ENCODE peak calls at places on chromosomes 16 and 17, in ten cellular contexts. One of them, this sample, is unnamed.

GRCh38 chr16:2252806-2253148 is 1.4 kb upstream of the ECI1 start:
- DNase-seq in stimulated activated CD4-positive, alpha-beta T cell treated with anti-CD3 and anti-CD28 coated beads, Interleukin-2, amount 100 ng/mL, for 24 hours: no peak
- DNase-seq in fibroblast of the conjunctiva: no peak
- DNase-seq in prostate gland: no peak
- DNase-seq in SK-N-SH: no peak
- DNase-seq in HFFc6: no peak
- DNase-seq in activated T-cell treated with anti-CD3 and anti-CD28 coated beads for 24 hours: no peak
- DNase-seq in neural crest cell: no peak
- DNase-seq in activated naive CD4-positive, alpha-beta T cell treated with anti-CD3 and anti-CD28 coated beads for 36 hours: no peak
- DNase-seq in NCI-H1417: no peak
- DNase-seq in this sample: no peak

GRCh38 chr17:80664217-80664780 is 119.7 kb downstream of the RPTOR start:
- DNase-seq in prostate gland: no peak
- DNase-seq in activated T-cell treated with anti-CD3 and anti-CD28 coated beads for 24 hours: no peak
- DNase-seq in NCI-H1417: peak
- DNase-seq in HFFc6: no peak
- DNase-seq in activated naive CD4-positive, alpha-beta T cell treated with anti-CD3 and anti-CD28 coated beads for 36 hours: peak
- DNase-seq in neural crest cell: no peak
- DNase-seq in SK-N-SH: no peak
- DNase-seq in fibroblast of the conjunctiva: no peak
- DNase-seq in stimulated activated CD4-positive, alpha-beta T cell treated with anti-CD3 and anti-CD28 coated beads, Interleukin-2, amount 100 ng/mL, for 24 hours: no peak
- DNase-seq in this sample: peak

GRCh38 chr17:42554250-42555121 is 1.8 kb downstream of the HSD17B1 start:
- DNase-seq in activated naive CD4-positive, alpha-beta T cell treated with anti-CD3 and anti-CD28 coated beads for 36 hours: peak
- DNase-seq in fibroblast of the conjunctiva: peak
- DNase-seq in neural crest cell: peak
- DNase-seq in stimulated activated CD4-positive, alpha-beta T cell treated with anti-CD3 and anti-CD28 coated beads, Interleukin-2, amount 100 ng/mL, for 24 hours: peak
- DNase-seq in activated T-cell treated with anti-CD3 and anti-CD28 coated beads for 24 hours: peak
- DNase-seq in SK-N-SH: peak
- DNase-seq in HFFc6: peak
- DNase-seq in NCI-H1417: peak
- DNase-seq in prostate gland: peak
- DNase-seq in this sample: peak

GRCh38 chr16:87713469-87714229 is 52.1 kb downstream of the KLHDC4 start:
- DNase-seq in NCI-H1417: no peak
- DNase-seq in stimulated activated CD4-positive, alpha-beta T cell treated with anti-CD3 and anti-CD28 coated beads, Interleukin-2, amount 100 ng/mL, for 24 hours: peak
- DNase-seq in neural crest cell: no peak
- DNase-seq in fibroblast of the conjunctiva: no peak
- DNase-seq in prostate gland: no peak
- DNase-seq in HFFc6: no peak
- DNase-seq in activated naive CD4-positive, alpha-beta T cell treated with anti-CD3 and anti-CD28 coated beads for 36 hours: peak
- DNase-seq in activated T-cell treated with anti-CD3 and anti-CD28 coated beads for 24 hours: peak
- DNase-seq in SK-N-SH: no peak
- DNase-seq in this sample: no peak

GRCh38 chr17:3657874-3658783 is 10.2 kb downstream of the TAX1BP3 start:
- DNase-seq in SK-N-SH: no peak
- DNase-seq in neural crest cell: no peak
- DNase-seq in HFFc6: no peak
- DNase-seq in NCI-H1417: no peak
- DNase-seq in stimulated activated CD4-positive, alpha-beta T cell treated with anti-CD3 and anti-CD28 coated beads, Interleukin-2, amount 100 ng/mL, for 24 hours: no peak
- DNase-seq in prostate gland: no peak
- DNase-seq in activated T-cell treated with anti-CD3 and anti-CD28 coated beads for 24 hours: no peak
- DNase-seq in fibroblast of the conjunctiva: no peak
- DNase-seq in activated naive CD4-positive, alpha-beta T cell treated with anti-CD3 and anti-CD28 coated beads for 36 hours: no peak
- DNase-seq in this sample: no peak

GRCh38 chr16:81779540-81780320 is 639 bp downstream of the PLCG2 start:
- DNase-seq in activated T-cell treated with anti-CD3 and anti-CD28 coated beads for 24 hours: no peak
- DNase-seq in neural crest cell: peak
- DNase-seq in HFFc6: no peak
- DNase-seq in activated naive CD4-positive, alpha-beta T cell treated with anti-CD3 and anti-CD28 coated beads for 36 hours: peak
- DNase-seq in fibroblast of the conjunctiva: no peak
- DNase-seq in NCI-H1417: no peak
- DNase-seq in stimulated activated CD4-positive, alpha-beta T cell treated with anti-CD3 and anti-CD28 coated beads, Interleukin-2, amount 100 ng/mL, for 24 hours: peak
- DNase-seq in prostate gland: no peak
- DNase-seq in SK-N-SH: no peak
- DNase-seq in this sample: no peak

GRCh38 chr17:1577186-1577585 is 14.6 kb upstream of the PITPNA start:
- DNase-seq in SK-N-SH: no peak
- DNase-seq in activated naive CD4-positive, alpha-beta T cell treated with anti-CD3 and anti-CD28 coated beads for 36 hours: no peak
- DNase-seq in stimulated activated CD4-positive, alpha-beta T cell treated with anti-CD3 and anti-CD28 coated beads, Interleukin-2, amount 100 ng/mL, for 24 hours: no peak
- DNase-seq in neural crest cell: no peak
- DNase-seq in HFFc6: peak
- DNase-seq in prostate gland: peak
- DNase-seq in fibroblast of the conjunctiva: peak
- DNase-seq in NCI-H1417: no peak
- DNase-seq in activated T-cell treated with anti-CD3 and anti-CD28 coated beads for 24 hours: no peak
- DNase-seq in this sample: no peak

GRCh38 chr17:51703364-51704341 is 443.3 kb downstream of the UTP18 start:
- DNase-seq in HFFc6: no peak
- DNase-seq in prostate gland: peak
- DNase-seq in neural crest cell: no peak
- DNase-seq in activated T-cell treated with anti-CD3 and anti-CD28 coated beads for 24 hours: no peak
- DNase-seq in stimulated activated CD4-positive, alpha-beta T cell treated with anti-CD3 and anti-CD28 coated beads, Interleukin-2, amount 100 ng/mL, for 24 hours: no peak
- DNase-seq in NCI-H1417: no peak
- DNase-seq in fibroblast of the conjunctiva: peak
- DNase-seq in activated naive CD4-positive, alpha-beta T cell treated with anti-CD3 and anti-CD28 coated beads for 36 hours: no peak
- DNase-seq in SK-N-SH: no peak
- DNase-seq in this sample: no peak

GRCh38 chr17:58335779-58336455 is 7.3 kb upstream of the TSPOAP1 start:
- DNase-seq in stimulated activated CD4-positive, alpha-beta T cell treated with anti-CD3 and anti-CD28 coated beads, Interleukin-2, amount 100 ng/mL, for 24 hours: peak
- DNase-seq in neural crest cell: no peak
- DNase-seq in activated naive CD4-positive, alpha-beta T cell treated with anti-CD3 and anti-CD28 coated beads for 36 hours: peak
- DNase-seq in HFFc6: no peak
- DNase-seq in activated T-cell treated with anti-CD3 and anti-CD28 coated beads for 24 hours: peak
- DNase-seq in prostate gland: no peak
- DNase-seq in fibroblast of the conjunctiva: no peak
- DNase-seq in SK-N-SH: peak
- DNase-seq in NCI-H1417: no peak
- DNase-seq in this sample: no peak

GRCh38 chr17:77540531-77540930 is 399.8 kb downstream of the SEC14L1 start:
- DNase-seq in NCI-H1417: no peak
- DNase-seq in stimulated activated CD4-positive, alpha-beta T cell treated with anti-CD3 and anti-CD28 coated beads, Interleukin-2, amount 100 ng/mL, for 24 hours: no peak
- DNase-seq in activated naive CD4-positive, alpha-beta T cell treated with anti-CD3 and anti-CD28 coated beads for 36 hours: no peak
- DNase-seq in prostate gland: no peak
- DNase-seq in HFFc6: no peak
- DNase-seq in SK-N-SH: no peak
- DNase-seq in neural crest cell: no peak
- DNase-seq in fibroblast of the conjunctiva: no peak
- DNase-seq in activated T-cell treated with anti-CD3 and anti-CD28 coated beads for 24 hours: no peak
- DNase-seq in this sample: no peak

GRCh38 chr16:56643080-56643778 is 4.8 kb downstream of the MT1A start:
- DNase-seq in activated T-cell treated with anti-CD3 and anti-CD28 coated beads for 24 hours: peak
- DNase-seq in neural crest cell: no peak
- DNase-seq in fibroblast of the conjunctiva: peak
- DNase-seq in stimulated activated CD4-positive, alpha-beta T cell treated with anti-CD3 and anti-CD28 coated beads, Interleukin-2, amount 100 ng/mL, for 24 hours: peak
- DNase-seq in activated naive CD4-positive, alpha-beta T cell treated with anti-CD3 and anti-CD28 coated beads for 36 hours: peak
- DNase-seq in prostate gland: peak
- DNase-seq in NCI-H1417: no peak
- DNase-seq in HFFc6: peak
- DNase-seq in SK-N-SH: no peak
- DNase-seq in this sample: no peak

GRCh38 chr17:78256705-78257559 is 25.5 kb downstream of the TMEM235 start:
- DNase-seq in activated T-cell treated with anti-CD3 and anti-CD28 coated beads for 24 hours: no peak
- DNase-seq in stimulated activated CD4-positive, alpha-beta T cell treated with anti-CD3 and anti-CD28 coated beads, Interleukin-2, amount 100 ng/mL, for 24 hours: no peak
- DNase-seq in NCI-H1417: no peak
- DNase-seq in SK-N-SH: peak
- DNase-seq in neural crest cell: no peak
- DNase-seq in HFFc6: no peak
- DNase-seq in prostate gland: no peak
- DNase-seq in fibroblast of the conjunctiva: no peak
- DNase-seq in activated naive CD4-positive, alpha-beta T cell treated with anti-CD3 and anti-CD28 coated beads for 36 hours: no peak
- DNase-seq in this sample: no peak

GRCh38 chr16:86983621-86984020 is 333.6 kb downstream of the C16orf95 start:
- DNase-seq in prostate gland: no peak
- DNase-seq in NCI-H1417: no peak
- DNase-seq in activated naive CD4-positive, alpha-beta T cell treated with anti-CD3 and anti-CD28 coated beads for 36 hours: no peak
- DNase-seq in stimulated activated CD4-positive, alpha-beta T cell treated with anti-CD3 and anti-CD28 coated beads, Interleukin-2, amount 100 ng/mL, for 24 hours: no peak
- DNase-seq in HFFc6: no peak
- DNase-seq in neural crest cell: no peak
- DNase-seq in fibroblast of the conjunctiva: no peak
- DNase-seq in activated T-cell treated with anti-CD3 and anti-CD28 coated beads for 24 hours: no peak
- DNase-seq in SK-N-SH: no peak
- DNase-seq in this sample: no peak

GRCh38 chr16:48193846-48194245 is 38.1 kb upstream of the ABCC12 start:
- DNase-seq in activated T-cell treated with anti-CD3 and anti-CD28 coated beads for 24 hours: no peak
- DNase-seq in fibroblast of the conjunctiva: no peak
- DNase-seq in prostate gland: no peak
- DNase-seq in SK-N-SH: no peak
- DNase-seq in stimulated activated CD4-positive, alpha-beta T cell treated with anti-CD3 and anti-CD28 coated beads, Interleukin-2, amount 100 ng/mL, for 24 hours: no peak
- DNase-seq in activated naive CD4-positive, alpha-beta T cell treated with anti-CD3 and anti-CD28 coated beads for 36 hours: no peak
- DNase-seq in NCI-H1417: no peak
- DNase-seq in neural crest cell: no peak
- DNase-seq in HFFc6: no peak
- DNase-seq in this sample: no peak

GRCh38 chr17:80124351-80124981 is 22.5 kb downstream of the EIF4A3 start:
- DNase-seq in NCI-H1417: peak
- DNase-seq in prostate gland: peak
- DNase-seq in stimulated activated CD4-positive, alpha-beta T cell treated with anti-CD3 and anti-CD28 coated beads, Interleukin-2, amount 100 ng/mL, for 24 hours: no peak
- DNase-seq in activated naive CD4-positive, alpha-beta T cell treated with anti-CD3 and anti-CD28 coated beads for 36 hours: no peak
- DNase-seq in activated T-cell treated with anti-CD3 and anti-CD28 coated beads for 24 hours: no peak
- DNase-seq in SK-N-SH: peak
- DNase-seq in neural crest cell: peak
- DNase-seq in fibroblast of the conjunctiva: no peak
- DNase-seq in HFFc6: no peak
- DNase-seq in this sample: no peak

GRCh38 chr16:27699540-27699939 is 149.6 kb downstream of the KATNIP start:
- DNase-seq in activated naive CD4-positive, alpha-beta T cell treated with anti-CD3 and anti-CD28 coated beads for 36 hours: no peak
- DNase-seq in NCI-H1417: no peak
- DNase-seq in activated T-cell treated with anti-CD3 and anti-CD28 coated beads for 24 hours: no peak
- DNase-seq in neural crest cell: no peak
- DNase-seq in HFFc6: no peak
- DNase-seq in SK-N-SH: no peak
- DNase-seq in prostate gland: no peak
- DNase-seq in fibroblast of the conjunctiva: no peak
- DNase-seq in stimulated activated CD4-positive, alpha-beta T cell treated with anti-CD3 and anti-CD28 coated beads, Interleukin-2, amount 100 ng/mL, for 24 hours: no peak
- DNase-seq in this sample: no peak

GRCh38 chr17:74677558-74678466 is 34.9 kb downstream of the CD300LF start:
- DNase-seq in neural crest cell: no peak
- DNase-seq in HFFc6: no peak
- DNase-seq in activated naive CD4-positive, alpha-beta T cell treated with anti-CD3 and anti-CD28 coated beads for 36 hours: no peak
- DNase-seq in activated T-cell treated with anti-CD3 and anti-CD28 coated beads for 24 hours: no peak
- DNase-seq in SK-N-SH: peak
- DNase-seq in NCI-H1417: peak
- DNase-seq in prostate gland: no peak
- DNase-seq in fibroblast of the conjunctiva: no peak
- DNase-seq in stimulated activated CD4-positive, alpha-beta T cell treated with anti-CD3 and anti-CD28 coated beads, Interleukin-2, amount 100 ng/mL, for 24 hours: no peak
- DNase-seq in this sample: peak

GRCh38 chr17:45341389-45342158 is 24.8 kb upstream of the MAP3K14 start:
- DNase-seq in SK-N-SH: peak
- DNase-seq in fibroblast of the conjunctiva: peak
- DNase-seq in prostate gland: no peak
- DNase-seq in stimulated activated CD4-positive, alpha-beta T cell treated with anti-CD3 and anti-CD28 coated beads, Interleukin-2, amount 100 ng/mL, for 24 hours: no peak
- DNase-seq in NCI-H1417: peak
- DNase-seq in activated naive CD4-positive, alpha-beta T cell treated with anti-CD3 and anti-CD28 coated beads for 36 hours: no peak
- DNase-seq in activated T-cell treated with anti-CD3 and anti-CD28 coated beads for 24 hours: no peak
- DNase-seq in HFFc6: peak
- DNase-seq in neural crest cell: peak
- DNase-seq in this sample: peak

GRCh38 chr17:48835971-48836370 is 5.1 kb downstream of the CALCOCO2 start:
- DNase-seq in activated T-cell treated with anti-CD3 and anti-CD28 coated beads for 24 hours: no peak
- DNase-seq in prostate gland: peak
- DNase-seq in stimulated activated CD4-positive, alpha-beta T cell treated with anti-CD3 and anti-CD28 coated beads, Interleukin-2, amount 100 ng/mL, for 24 hours: no peak
- DNase-seq in NCI-H1417: no peak
- DNase-seq in HFFc6: no peak
- DNase-seq in fibroblast of the conjunctiva: no peak
- DNase-seq in neural crest cell: no peak
- DNase-seq in SK-N-SH: no peak
- DNase-seq in activated naive CD4-positive, alpha-beta T cell treated with anti-CD3 and anti-CD28 coated beads for 36 hours: peak
- DNase-seq in this sample: no peak

GRCh38 chr17:62727916-62728672 is 80.0 kb downstream of the MARCHF10 start:
- DNase-seq in prostate gland: no peak
- DNase-seq in activated T-cell treated with anti-CD3 and anti-CD28 coated beads for 24 hours: no peak
- DNase-seq in stimulated activated CD4-positive, alpha-beta T cell treated with anti-CD3 and anti-CD28 coated beads, Interleukin-2, amount 100 ng/mL, for 24 hours: no peak
- DNase-seq in SK-N-SH: no peak
- DNase-seq in activated naive CD4-positive, alpha-beta T cell treated with anti-CD3 and anti-CD28 coated beads for 36 hours: no peak
- DNase-seq in fibroblast of the conjunctiva: no peak
- DNase-seq in HFFc6: no peak
- DNase-seq in NCI-H1417: peak
- DNase-seq in neural crest cell: no peak
- DNase-seq in this sample: no peak

GRCh38 chr17:77601054-77601979 is 357.2 kb upstream of the TNRC6C start:
- DNase-seq in fibroblast of the conjunctiva: no peak
- DNase-seq in activated naive CD4-positive, alpha-beta T cell treated with anti-CD3 and anti-CD28 coated beads for 36 hours: no peak
- DNase-seq in prostate gland: no peak
- DNase-seq in NCI-H1417: peak
- DNase-seq in HFFc6: no peak
- DNase-seq in stimulated activated CD4-positive, alpha-beta T cell treated with anti-CD3 and anti-CD28 coated beads, Interleukin-2, amount 100 ng/mL, for 24 hours: no peak
- DNase-seq in SK-N-SH: peak
- DNase-seq in activated T-cell treated with anti-CD3 and anti-CD28 coated beads for 24 hours: no peak
- DNase-seq in neural crest cell: no peak
- DNase-seq in this sample: no peak

GRCh38 chr16:50609049-50609832 is 61.0 kb downstream of the NKD1 start:
- DNase-seq in neural crest cell: no peak
- DNase-seq in activated naive CD4-positive, alpha-beta T cell treated with anti-CD3 and anti-CD28 coated beads for 36 hours: no peak
- DNase-seq in prostate gland: no peak
- DNase-seq in HFFc6: no peak
- DNase-seq in activated T-cell treated with anti-CD3 and anti-CD28 coated beads for 24 hours: no peak
- DNase-seq in stimulated activated CD4-positive, alpha-beta T cell treated with anti-CD3 and anti-CD28 coated beads, Interleukin-2, amount 100 ng/mL, for 24 hours: no peak
- DNase-seq in SK-N-SH: no peak
- DNase-seq in NCI-H1417: no peak
- DNase-seq in fibroblast of the conjunctiva: no peak
- DNase-seq in this sample: no peak

GRCh38 chr17:82977586-82977985 is 101.8 kb upstream of the METRNL start:
- DNase-seq in prostate gland: no peak
- DNase-seq in stimulated activated CD4-positive, alpha-beta T cell treated with anti-CD3 and anti-CD28 coated beads, Interleukin-2, amount 100 ng/mL, for 24 hours: no peak
- DNase-seq in activated naive CD4-positive, alpha-beta T cell treated with anti-CD3 and anti-CD28 coated beads for 36 hours: no peak
- DNase-seq in fibroblast of the conjunctiva: no peak
- DNase-seq in SK-N-SH: no peak
- DNase-seq in HFFc6: no peak
- DNase-seq in neural crest cell: no peak
- DNase-seq in activated T-cell treated with anti-CD3 and anti-CD28 coated beads for 24 hours: no peak
- DNase-seq in NCI-H1417: no peak
- DNase-seq in this sample: no peak

GRCh38 chr17:45431531-45432404 is 902 bp downstream of the ARHGAP27 start:
- DNase-seq in activated T-cell treated with anti-CD3 and anti-CD28 coated beads for 24 hours: peak
- DNase-seq in prostate gland: peak
- DNase-seq in activated naive CD4-positive, alpha-beta T cell treated with anti-CD3 and anti-CD28 coated beads for 36 hours: peak
- DNase-seq in NCI-H1417: peak
- DNase-seq in SK-N-SH: peak
- DNase-seq in fibroblast of the conjunctiva: no peak
- DNase-seq in HFFc6: peak
- DNase-seq in stimulated activated CD4-positive, alpha-beta T cell treated with anti-CD3 and anti-CD28 coated beads, Interleukin-2, amount 100 ng/mL, for 24 hours: peak
- DNase-seq in neural crest cell: peak
- DNase-seq in this sample: peak

GRCh38 chr16:31072540-31073072 is 1.4 kb downstream of the ZNF668 start:
- DNase-seq in activated naive CD4-positive, alpha-beta T cell treated with anti-CD3 and anti-CD28 coated beads for 36 hours: peak
- DNase-seq in NCI-H1417: peak
- DNase-seq in activated T-cell treated with anti-CD3 and anti-CD28 coated beads for 24 hours: no peak
- DNase-seq in neural crest cell: no peak
- DNase-seq in fibroblast of the conjunctiva: no peak
- DNase-seq in HFFc6: peak
- DNase-seq in SK-N-SH: peak
- DNase-seq in stimulated activated CD4-positive, alpha-beta T cell treated with anti-CD3 and anti-CD28 coated beads, Interleukin-2, amount 100 ng/mL, for 24 hours: peak
- DNase-seq in prostate gland: no peak
- DNase-seq in this sample: no peak

GRCh38 chr17:78737332-78737731 is 44.7 kb downstream of the CYTH1 start:
- DNase-seq in HFFc6: peak
- DNase-seq in activated T-cell treated with anti-CD3 and anti-CD28 coated beads for 24 hours: no peak
- DNase-seq in prostate gland: no peak
- DNase-seq in stimulated activated CD4-positive, alpha-beta T cell treated with anti-CD3 and anti-CD28 coated beads, Interleukin-2, amount 100 ng/mL, for 24 hours: no peak
- DNase-seq in SK-N-SH: peak
- DNase-seq in NCI-H1417: peak
- DNase-seq in activated naive CD4-positive, alpha-beta T cell treated with anti-CD3 and anti-CD28 coated beads for 36 hours: no peak
- DNase-seq in fibroblast of the conjunctiva: peak
- DNase-seq in neural crest cell: no peak
- DNase-seq in this sample: no peak

GRCh38 chr17:48492401-48493298 is 38.2 kb downstream of the HOXB1 start:
- DNase-seq in NCI-H1417: peak
- DNase-seq in HFFc6: peak
- DNase-seq in stimulated activated CD4-positive, alpha-beta T cell treated with anti-CD3 and anti-CD28 coated beads, Interleukin-2, amount 100 ng/mL, for 24 hours: peak
- DNase-seq in activated T-cell treated with anti-CD3 and anti-CD28 coated beads for 24 hours: peak
- DNase-seq in fibroblast of the conjunctiva: no peak
- DNase-seq in activated naive CD4-positive, alpha-beta T cell treated with anti-CD3 and anti-CD28 coated beads for 36 hours: peak
- DNase-seq in prostate gland: peak
- DNase-seq in neural crest cell: peak
- DNase-seq in SK-N-SH: peak
- DNase-seq in this sample: peak

GRCh38 chr16:19299565-19299964 is 14.0 kb downstream of the CLEC19A start:
- DNase-seq in NCI-H1417: no peak
- DNase-seq in activated T-cell treated with anti-CD3 and anti-CD28 coated beads for 24 hours: no peak
- DNase-seq in SK-N-SH: no peak
- DNase-seq in prostate gland: no peak
- DNase-seq in fibroblast of the conjunctiva: no peak
- DNase-seq in activated naive CD4-positive, alpha-beta T cell treated with anti-CD3 and anti-CD28 coated beads for 36 hours: no peak
- DNase-seq in neural crest cell: no peak
- DNase-seq in stimulated activated CD4-positive, alpha-beta T cell treated with anti-CD3 and anti-CD28 coated beads, Interleukin-2, amount 100 ng/mL, for 24 hours: no peak
- DNase-seq in HFFc6: no peak
- DNase-seq in this sample: no peak

This sample was measured in NCI-H2227 treated with DMSO at 0.1 percent for 48 hours.